ENCODE peak calls at places on chromosome 11, in five cellular contexts. X is fibroblast of the aortic adventitia, Z is fibroblast of villous mesenchyme, V is HL-60, Y is lung. N is an unnamed sample.
A peak's percentile ranks its signal among the peaks of the same experiment; 100 is the strongest.

GRCh38 chr11:77422690-77423089 is 51.2 kb downstream of the PAK1 start:
- DNase-seq in X (no peak), Z (no peak), V (no peak), Y (no peak), N (no peak)

GRCh38 chr11:66867425-66868040 is 10.7 kb downstream of the LRFN4 start:
- DNase-seq in X (no peak), Z (no peak), V (no peak), Y (no peak), N (no peak)

GRCh38 chr11:25065711-25066110 is 568.9 kb downstream of the LUZP2 start:
- DNase-seq in X (peak; percentile 88), Z (no peak), V (no peak), Y (no peak), N (no peak)

GRCh38 chr11:8593935-8594909 is at the start of gene STK33:
- DNase-seq in X (no peak), Z (no peak), V (peak; percentile 75), Y (peak; percentile 61), N (no peak)

GRCh38 chr11:36186340-36186739 is 102.9 kb downstream of the COMMD9 start:
- DNase-seq in X (peak; percentile 94), Z (peak; percentile 24), V (no peak), Y (no peak), N (no peak)

GRCh38 chr11:114319716-114320328 is 23.6 kb downstream of the NNMT start:
- DNase-seq in X (peak; percentile 29), Z (no peak), V (no peak), Y (no peak), N (no peak)

GRCh38 chr11:10080134-10080533 is 213.9 kb downstream of the SBF2 start:
- DNase-seq in X (no peak), Z (no peak), V (no peak), Y (no peak), N (no peak)

GRCh38 chr11:111778047-111778558 is 11.9 kb upstream of the PPP2R1B start:
- DNase-seq in X (no peak), Z (no peak), V (no peak), Y (no peak), N (no peak)

GRCh38 chr11:44568706-44569473 is 3.4 kb downstream of the CD82 start:
- DNase-seq in X (peak; percentile 82), Z (peak; percentile 96), V (peak; percentile 95), Y (peak; percentile 79), N (peak; percentile 97)

GRCh38 chr11:72719551-72719950 is 32.7 kb downstream of the ARAP1 start:
- DNase-seq in X (no peak), Z (no peak), V (no peak), Y (no peak), N (no peak)
- TF ChIP-seq CTCF in X (no peak), Z (no peak), V (no peak), Y (no peak), N (no peak)

DNA sequence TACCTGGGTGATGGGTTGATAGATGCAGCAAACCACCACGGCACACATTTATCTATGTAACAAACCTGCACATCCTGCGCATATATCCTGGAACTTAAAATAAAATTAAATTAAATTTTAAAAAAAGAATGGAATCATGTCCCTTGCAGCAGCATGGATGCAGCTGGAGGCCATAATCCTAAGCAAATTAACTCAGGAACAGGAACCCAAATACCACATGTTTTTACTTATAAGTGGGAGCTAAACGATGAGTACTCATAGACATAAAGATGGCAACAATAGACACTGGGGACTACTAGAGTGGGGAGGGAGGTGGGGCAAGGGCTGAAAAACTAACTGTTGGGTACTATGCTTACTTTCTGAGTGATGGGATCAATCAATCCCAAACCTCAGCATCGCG is 40.9 kb downstream of the CWC15 start:
- DNase-seq in X (no peak), Z (no peak), V (no peak), Y (no peak), N (no peak)
- TF ChIP-seq CTCF in X (no peak), Z (no peak), V (no peak), Y (no peak), N (no peak)

GRCh38 chr11:108871867-108872266 is 207.0 kb downstream of the DDX10 start:
- DNase-seq in X (peak; percentile 39), Z (no peak), V (no peak), Y (no peak), N (no peak)
- TF ChIP-seq CTCF in X (no peak), Z (no peak), V (no peak), Y (no peak), N (no peak)

GRCh38 chr11:127070808-127071207 is 70.2 kb upstream of the KIRREL3 start:
- DNase-seq in X (no peak), Z (no peak), V (no peak), Y (no peak), N (no peak)

GRCh38 chr11:127073621-127074020 is 73.1 kb upstream of the KIRREL3 start:
- DNase-seq in X (no peak), Z (no peak), V (no peak), Y (no peak), N (no peak)

GRCh38 chr11:127071606-127072005 is 71.0 kb upstream of the KIRREL3 start:
- DNase-seq in X (no peak), Z (no peak), V (no peak), Y (no peak), N (no peak)

GRCh38 chr11:127074151-127074761 is 73.7 kb upstream of the KIRREL3 start:
- DNase-seq in X (peak; percentile 19), Z (peak; percentile 22), V (no peak), Y (no peak), N (no peak)
- TF ChIP-seq CTCF in X (no peak), Z (peak; percentile 21), V (no peak), Y (no peak), N (no peak)

GRCh38 chr11:94303884-94304459 is 408 bp upstream of the IZUMO1R start:
- DNase-seq in X (peak; percentile 67), Z (no peak), V (no peak), Y (no peak), N (no peak)

GRCh38 chr11:94302806-94303205 is 1.6 kb upstream of the IZUMO1R start:
- DNase-seq in X (no peak), Z (no peak), V (no peak), Y (no peak), N (no peak)

GRCh38 chr11:94295534-94295933 is 8.8 kb upstream of the IZUMO1R start:
- DNase-seq in X (peak; percentile 11), Z (no peak), V (no peak), Y (no peak), N (no peak)

DNA sequence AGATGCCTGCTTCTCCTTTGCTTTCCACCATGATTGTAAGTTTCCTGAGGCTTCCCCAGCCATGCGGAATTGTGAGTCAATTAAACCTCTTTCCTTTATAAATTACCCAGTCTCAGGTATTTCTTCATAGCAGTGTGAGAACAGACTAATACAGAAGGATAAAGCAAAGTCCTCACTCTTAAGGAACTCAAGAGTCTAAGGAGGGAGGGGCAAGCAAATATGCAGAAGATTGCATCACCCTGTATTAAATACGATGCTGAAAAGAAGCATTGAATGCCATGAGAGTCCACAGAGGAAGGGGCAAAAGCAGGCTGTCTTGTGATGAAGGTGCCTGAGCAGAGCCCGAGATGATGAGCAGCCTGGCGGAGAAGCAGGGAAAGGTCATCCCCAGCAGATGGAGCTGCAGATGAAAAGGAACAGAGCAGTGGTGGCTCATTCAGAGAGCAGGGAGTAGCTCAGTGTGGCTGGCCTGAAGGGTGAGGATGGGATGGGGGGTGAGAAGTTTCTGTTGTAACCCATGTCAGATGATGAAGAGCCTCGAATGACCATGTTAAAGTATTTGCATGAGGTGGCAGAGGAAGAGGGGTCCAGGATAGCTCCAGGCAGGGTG is 6.3 kb upstream of the IZUMO1R start:
- DNase-seq in X (no peak), Z (no peak), V (no peak), Y (no peak), N (no peak)
- TF ChIP-seq CTCF in X (no peak), Z (peak; percentile 15), V (no peak), Y (no peak), N (no peak)

N was measured in CD14-positive monocyte.